ENCODE peak calls at places on chromosomes 1 and 21, in nine cellular contexts. E is keratinocyte; I is left cardiac atrium; F is activated naive CD4-positive, alpha-beta T cell; U is lower lobe of right lung; T is HTR-8/SVneo; V is ecto neural progenitor cell; L is occipital lobe; B is fibroblast of the conjunctiva. K is an unnamed sample.
A peak's percentile ranks its signal among the peaks of the same experiment; 100 is the strongest.

GRCh38 chr1:45348966-45349677 is 8.9 kb upstream of the MUTYH start:
- DNase-seq in E (no peak), I (peak; percentile 61), F (no peak), U (no peak), T (no peak), V (no peak), L (no peak), B (no peak), K (no peak)

GRCh38 chr1:172699111-172699510 is 40.2 kb downstream of the FASLG start:
- DNase-seq in E (no peak), I (no peak), F (peak; percentile 14), U (no peak), T (no peak), V (no peak), L (no peak), B (no peak), K (peak; percentile 38)

GRCh38 chr1:42996384-42996991 is 37.8 kb upstream of the SLC2A1 start:
- DNase-seq in E (no peak), I (no peak), F (no peak), U (no peak), T (no peak), V (no peak), L (no peak), B (no peak), K (no peak)

GRCh38 chr1:7121622-7121988 is 336.4 kb downstream of the CAMTA1 start:
- DNase-seq in E (no peak), I (peak; percentile 73), F (no peak), U (no peak), T (no peak), V (no peak), L (no peak), B (no peak), K (no peak)

GRCh38 chr1:59752556-59753412 is 62.0 kb upstream of the HOOK1 start:
- DNase-seq in E (no peak), I (no peak), F (no peak), U (no peak), T (no peak), V (peak; percentile 36), L (no peak), B (no peak), K (no peak)

GRCh38 chr1:169795687-169796086 is 980 bp upstream of the METTL18 start:
- DNase-seq in E (no peak), I (no peak), F (no peak), U (no peak), T (no peak), V (no peak), L (no peak), B (no peak), K (no peak)

GRCh38 chr1:175824079-175824478 is 80.7 kb upstream of the TNR start:
- DNase-seq in E (no peak), I (no peak), F (no peak), U (no peak), T (no peak), V (peak; percentile 60), L (no peak), B (no peak), K (peak; percentile 12)

GRCh38 chr21:35195232-35195631 is 146.1 kb upstream of the RUNX1 start:
- DNase-seq in E (no peak), I (no peak), F (no peak), U (no peak), T (no peak), V (no peak), L (no peak), B (no peak), K (no peak)

GRCh38 chr1:11880911-11881748 is 22.4 kb upstream of the NPPB start:
- DNase-seq in E (no peak), I (peak; percentile 89), F (no peak), U (no peak), T (no peak), V (no peak), L (no peak), B (no peak), K (no peak)

GRCh38 chr1:183218981-183219621 is 33.0 kb downstream of the LAMC2 start:
- DNase-seq in E (no peak), I (peak; percentile 45), F (no peak), U (no peak), T (no peak), V (no peak), L (no peak), B (no peak), K (peak; percentile 53)

GRCh38 chr1:240149488-240150094 is 57.9 kb downstream of the FMN2 start:
- DNase-seq in E (no peak), I (no peak), F (no peak), U (no peak), T (peak; percentile 35), V (no peak), L (no peak), B (peak; percentile 6), K (no peak)

GRCh38 chr21:25412090-25412489 is 195.2 kb downstream of the MRPL39 start:
- DNase-seq in E (no peak), I (no peak), F (no peak), U (no peak), T (no peak), V (no peak), L (no peak), B (no peak), K (no peak)

GRCh38 chr1:157580179-157580827 is 17.6 kb downstream of the FCRL4 start:
- DNase-seq in E (peak; percentile 49), I (no peak), F (no peak), U (no peak), T (peak; percentile 32), V (no peak), L (no peak), B (peak; percentile 29), K (no peak)

GRCh38 chr1:94118013-94118412 is 2.9 kb downstream of the ABCA4 start:
- DNase-seq in E (no peak), I (no peak), F (no peak), U (no peak), T (no peak), V (no peak), L (no peak), B (no peak), K (no peak)

GRCh38 chr1:234589854-234590620 is 19.9 kb downstream of the IRF2BP2 start:
- DNase-seq in E (no peak), I (no peak), F (no peak), U (no peak), T (no peak), V (no peak), L (no peak), B (no peak), K (no peak)

GRCh38 chr1:1614204-1614953 is 921 bp upstream of the MIB2 start:
- DNase-seq in E (no peak), I (peak; percentile 59), F (no peak), U (peak; percentile 80), T (no peak), V (peak; percentile 50), L (peak; percentile 41), B (peak; percentile 12), K (no peak)

GRCh38 chr1:154478639-154479038 is 23.4 kb upstream of the TDRD10 start:
- DNase-seq in E (no peak), I (no peak), F (no peak), U (no peak), T (peak; percentile 18), V (no peak), L (no peak), B (no peak), K (no peak)

GRCh38 chr1:110746644-110747259 is 72.0 kb upstream of the KCNA3 start:
- DNase-seq in E (peak; percentile 11), I (peak; percentile 49), F (no peak), U (peak; percentile 52), T (peak; percentile 27), V (peak; percentile 74), L (no peak), B (peak; percentile 5), K (no peak)

GRCh38 chr1:22709891-22710687 is 550 bp upstream of the EPHB2 start:
- DNase-seq in E (no peak), I (peak; percentile 72), F (no peak), U (peak; percentile 67), T (peak; percentile 65), V (peak; percentile 83), L (peak; percentile 69), B (no peak), K (no peak)

GRCh38 chr1:231310391-231310934 is 27.2 kb downstream of the EXOC8 start:
- DNase-seq in E (no peak), I (no peak), F (no peak), U (no peak), T (no peak), V (peak; percentile 24), L (no peak), B (no peak), K (no peak)

GRCh38 chr1:230681599-230681998 is 32.3 kb downstream of the AGT start:
- DNase-seq in E (peak; percentile 13), I (no peak), F (no peak), U (no peak), T (peak; percentile 67), V (no peak), L (no peak), B (peak; percentile 53), K (no peak)

GRCh38 chr1:211749251-211749650 is 73.8 kb upstream of the NEK2 start:
- DNase-seq in E (no peak), I (no peak), F (no peak), U (no peak), T (no peak), V (no peak), L (no peak), B (no peak), K (no peak)

GRCh38 chr1:2192031-2192995 is 2.3 kb downstream of the FAAP20 start:
- DNase-seq in E (no peak), I (no peak), F (no peak), U (no peak), T (no peak), V (no peak), L (no peak), B (no peak), K (no peak)

GRCh38 chr1:197911172-197911856 is 5.9 kb upstream of the LHX9 start:
- DNase-seq in E (no peak), I (no peak), F (no peak), U (peak; percentile 34), T (no peak), V (peak; percentile 64), L (no peak), B (no peak), K (no peak)

GRCh38 chr1:153506831-153507413 is 28.9 kb downstream of the S100A6 start:
- DNase-seq in E (no peak), I (peak; percentile 86), F (no peak), U (peak; percentile 55), T (no peak), V (no peak), L (no peak), B (peak; percentile 90), K (no peak)

GRCh38 chr21:42560517-42561179 is 47.0 kb downstream of the SLC37A1 start:
- DNase-seq in E (no peak), I (no peak), F (no peak), U (no peak), T (no peak), V (no peak), L (no peak), B (no peak), K (no peak)

GRCh38 chr1:247964933-247965332 is at the start of gene OR2AK2:
- DNase-seq in E (no peak), I (no peak), F (no peak), U (no peak), T (no peak), V (no peak), L (no peak), B (no peak), K (no peak)

GRCh38 chr1:3690282-3691065 is 38.2 kb downstream of the TP73 start:
- DNase-seq in E (peak; percentile 53), I (no peak), F (no peak), U (no peak), T (no peak), V (no peak), L (no peak), B (no peak), K (no peak)

GRCh38 chr1:95023399-95024050 is 49.2 kb downstream of the ALG14 start:
- DNase-seq in E (no peak), I (no peak), F (no peak), U (no peak), T (peak; percentile 41), V (no peak), L (no peak), B (peak; percentile 80), K (no peak)

GRCh38 chr1:41754540-41754939 is 164.2 kb downstream of the HIVEP3 start:
- DNase-seq in E (no peak), I (no peak), F (no peak), U (no peak), T (no peak), V (no peak), L (no peak), B (no peak), K (no peak)

GRCh38 chr1:62076286-62076685 is 118.4 kb upstream of the L1TD1 start:
- DNase-seq in E (peak; percentile 66), I (no peak), F (no peak), U (no peak), T (peak; percentile 35), V (no peak), L (no peak), B (peak; percentile 49), K (no peak)